ENCODE peak calls at places on chromosome 7, in five cellular contexts. I is cardiac muscle cell, Y is BJ, T is MM.1S, N is breast epithelium. M is an unnamed sample.

GRCh38 chr7:135160858-135161653 is 9.5 kb downstream of the CYREN start:
- DNase-seq in T (no peak), N (no peak), Y (no peak), I (peak; percentile 41), M (no peak)

GRCh38 chr7:157560258-157560654 is 223.5 kb downstream of the DNAJB6 start:
- DNase-seq in Y (no peak), T (no peak), I (no peak), N (no peak), M (peak; percentile 68)

GRCh38 chr7:29091121-29091601 is 55.2 kb downstream of the CPVL start:
- DNase-seq in T (no peak), I (peak; percentile 85), N (no peak), Y (no peak), M (peak; percentile 47)

GRCh38 chr7:19619122-19619521 is 89.7 kb downstream of the POLR1F start:
- DNase-seq in Y (no peak), N (no peak), I (no peak), T (no peak), M (no peak)

GRCh38 chr7:1466524-1467271 is 7.4 kb upstream of the MICALL2 start:
- DNase-seq in I (peak; percentile 53), N (no peak), Y (peak; percentile 29), T (peak; percentile 80), M (peak; percentile 76)

GRCh38 chr7:93968911-93969620 is 35.1 kb downstream of the BET1 start:
- DNase-seq in T (no peak), Y (no peak), I (peak; percentile 54), N (no peak), M (no peak)

GRCh38 chr7:150811-151221 is 41.6 kb upstream of the FAM20C start:
- DNase-seq in Y (no peak), T (no peak), N (peak; percentile 49), I (peak; percentile 13), M (peak; percentile 74)

GRCh38 chr7:150753826-150754603 is 16.8 kb downstream of the GIMAP5 start:
- DNase-seq in I (peak; percentile 11), T (peak; percentile 25), Y (no peak), N (no peak), M (no peak)

GRCh38 chr7:49781996-49782395 is 8.6 kb downstream of the VWC2 start:
- DNase-seq in Y (no peak), T (no peak), N (no peak), I (no peak), M (no peak)

GRCh38 chr7:28904539-28905143 is 53.5 kb downstream of the TRIL start:
- DNase-seq in N (no peak), I (peak; percentile 22), Y (no peak), T (no peak), M (no peak)

GRCh38 chr7:76296743-76297740 is 5.4 kb upstream of the HSPB1 start:
- DNase-seq in N (peak; percentile 73), Y (peak; percentile 74), I (peak; percentile 95), T (no peak), M (peak; percentile 82)

GRCh38 chr7:116277070-116277469 is 66.7 kb downstream of the TES start:
- DNase-seq in T (peak; percentile 12), I (no peak), Y (no peak), N (no peak), M (no peak)

GRCh38 chr7:363626-364025 is 73.7 kb downstream of the FOXL3 start:
- DNase-seq in N (no peak), I (no peak), Y (no peak), T (no peak), M (no peak)

GRCh38 chr7:39969431-39969830 is 19.4 kb downstream of the CDK13 start:
- DNase-seq in I (no peak), N (no peak), Y (no peak), T (no peak), M (no peak)

GRCh38 chr7:94405506-94405905 is 10.8 kb downstream of the COL1A2 start:
- DNase-seq in N (no peak), T (no peak), I (peak; percentile 41), Y (no peak), M (no peak)

DNA sequence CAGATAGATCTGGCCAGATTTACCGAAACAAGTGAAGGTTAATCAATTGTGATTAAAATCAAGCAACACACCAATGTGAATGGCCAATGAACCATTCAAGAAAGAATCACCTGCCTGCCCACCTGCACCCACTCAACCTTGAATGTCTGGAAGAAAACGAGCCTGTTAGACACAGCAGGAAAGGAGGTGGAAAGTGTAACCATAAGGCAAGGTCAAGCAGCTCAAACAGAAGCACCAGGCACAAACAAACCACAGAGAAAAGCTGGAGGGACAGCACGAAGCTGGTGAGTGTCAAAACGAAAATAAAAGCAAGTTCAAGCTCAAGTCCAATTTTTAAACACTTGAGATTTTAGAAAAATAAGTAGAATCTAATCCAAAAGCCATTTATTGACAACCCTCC is 64.9 kb downstream of the STEAP1B start:
- DNase-seq in T (peak; percentile 82), I (no peak), N (no peak), Y (no peak), M (no peak)
- H3K4me3 ChIP-seq in T (peak overlapping the region; percentile 44), I (no peak overlapping the region), N (no peak overlapping the region), Y (no peak overlapping the region), M (no peak overlapping the region)

DNA sequence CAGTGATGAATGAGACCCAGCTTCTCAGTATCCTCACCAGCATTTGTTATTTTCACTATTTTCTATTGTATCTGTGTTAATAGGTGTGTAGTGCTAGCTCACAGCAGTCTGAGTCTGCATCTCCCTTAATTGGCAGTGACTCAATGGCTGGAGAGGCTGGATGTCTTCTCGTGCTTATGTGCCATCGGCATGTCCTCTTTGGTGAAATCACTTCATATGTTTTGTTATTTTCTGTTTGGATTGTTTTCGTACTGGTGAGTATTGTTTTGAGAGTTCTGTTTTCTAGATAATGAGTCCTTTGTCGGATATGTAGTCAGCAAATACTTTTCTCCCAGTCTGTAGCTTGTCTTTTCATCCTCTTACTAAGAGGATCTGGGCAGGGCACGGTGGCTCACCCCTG is 66.1 kb downstream of the AMZ1 start:
- DNase-seq in T (no peak), Y (no peak), I (no peak), N (no peak), M (no peak)
- TF ChIP-seq CTCF in T (no peak), Y (no peak), I (no peak), N (no peak), M (no peak)

GRCh38 chr7:5625938-5626337 is 155.5 kb downstream of the RNF216 start:
- DNase-seq in N (no peak), Y (peak; percentile 45), T (no peak), I (peak; percentile 72), M (no peak)
- H3K36me3 ChIP-seq in N (no peaks in the 10 kb centered on the region), Y (peaks cover 22% of the 10 kb centered on the region), T (no peaks in the 10 kb centered on the region), I (peaks cover 4% of the 10 kb centered on the region), M (peaks cover 61% of the 10 kb centered on the region)

GRCh38 chr7:45921699-45922519 is 837 bp upstream of the IGFBP3 start:
- DNase-seq in N (no peak), I (peak; percentile 82), Y (no peak), T (peak; percentile 74), M (no peak)

GRCh38 chr7:45923290-45923689 is 2.2 kb upstream of the IGFBP3 start:
- DNase-seq in T (peak; percentile 76), I (peak; percentile 85), Y (no peak), N (peak; percentile 75), M (peak; percentile 73)

GRCh38 chr7:45923818-45924217 is 2.7 kb upstream of the IGFBP3 start:
- DNase-seq in N (no peak), I (no peak), T (no peak), Y (no peak), M (no peak)

GRCh38 chr7:45921381-45921698 is 268 bp upstream of the IGFBP3 start:
- DNase-seq in Y (no peak), N (no peak), I (no peak), T (no peak), M (no peak)

DNA sequence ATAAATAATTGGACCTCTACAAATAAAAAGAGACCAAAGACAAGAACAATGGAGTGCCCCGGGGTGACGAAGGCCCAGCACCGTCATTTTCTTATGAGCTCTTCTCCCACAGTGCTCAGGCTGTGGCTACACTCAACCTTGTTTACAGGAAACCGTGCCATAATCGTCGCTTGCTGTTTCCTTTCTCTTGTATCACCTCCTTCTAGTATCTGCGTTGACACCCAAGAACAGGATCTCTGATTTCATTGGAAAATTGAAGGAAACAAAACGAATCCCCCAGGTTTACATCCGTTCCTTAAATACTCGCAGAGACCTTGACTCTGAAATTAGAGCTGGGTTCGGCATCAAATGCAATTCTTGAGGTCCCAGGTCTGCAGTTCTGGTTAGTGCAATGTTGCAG is 1.7 kb upstream of the IGFBP3 start:
- DNase-seq in Y (no peak), N (no peak), I (peak; percentile 37), T (peak; percentile 43), M (no peak)
- H3K4me3 ChIP-seq in Y (no peak overlapping the region), N (peak overlapping the region; percentile 61), I (peak overlapping the region; percentile 63), T (peak overlapping the region; percentile 65), M (no peak overlapping the region)

GRCh38 chr7:27779873-27780272 is 39.9 kb downstream of the TAX1BP1 start:
- DNase-seq in I (peak; percentile 29), T (no peak), N (no peak), Y (no peak), M (no peak)

GRCh38 chr7:27777662-27778061 is 37.7 kb downstream of the TAX1BP1 start:
- DNase-seq in Y (no peak), N (no peak), I (no peak), T (no peak), M (no peak)

GRCh38 chr7:27784399-27785053 is 44.6 kb downstream of the TAX1BP1 start:
- DNase-seq in T (peak; percentile 48), Y (no peak), I (peak; percentile 63), N (no peak), M (no peak)

GRCh38 chr7:27781188-27781587 is 41.2 kb downstream of the TAX1BP1 start:
- DNase-seq in N (no peak), I (no peak), Y (no peak), T (no peak), M (no peak)

DNA sequence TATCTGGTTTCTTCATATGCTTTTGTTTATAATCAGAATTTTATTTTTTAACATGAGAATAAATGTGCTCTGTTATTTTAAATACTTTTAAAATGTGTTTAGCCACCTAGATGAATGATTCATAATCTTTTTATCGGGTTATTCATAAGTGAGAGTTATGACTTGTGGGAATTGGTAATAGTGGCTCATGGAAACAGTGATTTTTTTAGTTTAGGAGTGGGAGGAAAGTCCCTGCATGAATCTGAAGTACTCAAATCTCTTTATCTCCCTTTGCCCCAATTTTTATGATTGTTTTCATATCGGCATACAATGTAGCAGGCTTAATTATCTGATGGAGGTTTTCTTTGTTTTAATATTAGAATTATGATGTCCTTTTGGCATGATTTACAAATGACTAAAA is 42.9 kb downstream of the TAX1BP1 start:
- DNase-seq in I (no peak), T (no peak), N (no peak), Y (no peak), M (no peak)
- TF ChIP-seq CTCF in I (no peak), T (no peak), N (no peak), Y (no peak), M (no peak)